ENCODE peak calls at places on chromosomes 7 and 10, in seven cellular contexts. S, J, C, V, Z, M and K are unnamed samples.

GRCh38 chr7:88835147-88835728 is 39.7 kb upstream of the TEX47 start:
- DNase-seq in S (peak), J (peak), C (peak), V (no peak), Z (peak), M (peak), K (no peak)

GRCh38 chr7:39288303-39288702 is 277.9 kb upstream of the YAE1 start:
- DNase-seq in S (no peak), J (no peak), C (no peak), V (no peak), Z (no peak), M (no peak), K (no peak)

GRCh38 chr7:142586611-142587010 is 162.7 kb upstream of the PRSS1 start:
- DNase-seq in S (no peak), J (no peak), C (no peak), V (no peak), Z (no peak), M (no peak), K (no peak)

GRCh38 chr10:29860159-29860558 is 199.2 kb downstream of the JCAD start:
- DNase-seq in S (no peak), J (no peak), C (peak), V (no peak), Z (peak), M (no peak), K (no peak)

GRCh38 chr10:95314519-95314918 is 23.7 kb upstream of the PDLIM1 start:
- DNase-seq in S (no peak), J (no peak), C (no peak), V (no peak), Z (no peak), M (no peak), K (no peak)

GRCh38 chr10:30510184-30510931 is 76.4 kb downstream of the MAP3K8 start:
- DNase-seq in S (peak), J (no peak), C (peak), V (peak), Z (peak), M (no peak), K (no peak)

GRCh38 chr7:137804819-137805218 is 42.0 kb downstream of the DGKI start:
- DNase-seq in S (no peak), J (no peak), C (peak), V (no peak), Z (peak), M (no peak), K (no peak)

GRCh38 chr7:116598846-116599245 is 73.2 kb upstream of the MET start:
- DNase-seq in S (no peak), J (no peak), C (no peak), V (no peak), Z (no peak), M (no peak), K (no peak)

GRCh38 chr10:6239213-6239991 is 36.7 kb downstream of the PFKFB3 start:
- DNase-seq in S (peak), J (no peak), C (peak), V (peak), Z (peak), M (peak), K (no peak)

GRCh38 chr10:95350830-95351228 is 60.0 kb upstream of the PDLIM1 start:
- DNase-seq in S (no peak), J (no peak), C (no peak), V (no peak), Z (no peak), M (no peak), K (no peak)

GRCh38 chr10:122911889-122912484 is 1.6 kb downstream of the FAM24A start:
- DNase-seq in S (peak), J (peak), C (peak), V (peak), Z (peak), M (no peak), K (peak)

GRCh38 chr7:81682873-81683272 is 87.0 kb downstream of the HGF start:
- DNase-seq in S (no peak), J (no peak), C (no peak), V (no peak), Z (peak), M (no peak), K (no peak)

GRCh38 chr7:81688622-81689411 is 81.0 kb downstream of the HGF start:
- DNase-seq in S (no peak), J (peak), C (no peak), V (no peak), Z (no peak), M (no peak), K (no peak)

GRCh38 chr7:81687062-81687461 is 82.8 kb downstream of the HGF start:
- DNase-seq in S (no peak), J (no peak), C (no peak), V (no peak), Z (no peak), M (no peak), K (no peak)

GRCh38 chr7:81684513-81685262 is 85.2 kb downstream of the HGF start:
- DNase-seq in S (peak), J (peak), C (peak), V (peak), Z (peak), M (peak), K (no peak)

GRCh38 chr7:81685263-81685868 is 84.5 kb downstream of the HGF start:
- DNase-seq in S (no peak), J (no peak), C (no peak), V (no peak), Z (no peak), M (no peak), K (no peak)
- H3K4me2 ChIP-seq in S (peak), J (no peak), C (peak), V (peak), Z (peak), M (peak), K (no peak)

GRCh38 chr10:21533577-21534475 is at the start of gene MLLT10:
- DNase-seq in S (peak), J (peak), C (peak), V (peak), Z (peak), M (peak), K (peak)

GRCh38 chr10:21535494-21535818 is 1.4 kb downstream of the MLLT10 start:
- DNase-seq in S (no peak), J (no peak), C (no peak), V (no peak), Z (peak), M (no peak), K (no peak)

GRCh38 chr10:21536874-21537273 is 2.8 kb downstream of the MLLT10 start:
- DNase-seq in S (no peak), J (no peak), C (no peak), V (no peak), Z (no peak), M (no peak), K (no peak)

GRCh38 chr10:21532694-21533576 is 1.1 kb upstream of the MLLT10 start:
- DNase-seq in S (no peak), J (peak), C (no peak), V (no peak), Z (peak), M (no peak), K (no peak)

GRCh38 chr10:21534611-21535493 is 820 bp downstream of the MLLT10 start:
- DNase-seq in S (peak), J (peak), C (no peak), V (peak), Z (peak), M (no peak), K (peak)
- TF ChIP-seq CTCF in S (no peak), J (no peak), C (no peak), V (peak), Z (no peak), M (no peak), K (no peak)

DNA sequence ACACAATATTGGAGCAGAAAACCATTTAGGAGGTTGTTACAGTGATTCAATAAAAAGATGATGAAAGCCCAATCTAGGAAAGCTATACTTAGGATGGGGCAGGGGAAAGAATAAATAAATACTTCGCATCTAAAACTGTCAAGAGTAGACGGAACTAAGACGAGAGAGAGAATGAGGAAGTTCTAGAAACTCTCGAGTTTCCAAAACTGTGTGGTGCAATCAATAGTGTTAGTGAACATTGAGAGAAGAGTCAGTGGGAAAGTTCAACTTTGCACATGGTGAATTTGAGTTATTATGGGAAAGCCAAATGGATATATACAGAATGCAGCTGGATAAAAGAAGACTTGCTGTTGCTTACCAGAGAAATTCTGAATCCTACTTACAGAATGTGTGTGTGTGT is 133.8 kb upstream of the MEOX2 start:
- DNase-seq in S (no peak), J (no peak), C (no peak), V (no peak), Z (no peak), M (no peak), K (no peak)
- H3K4me2 ChIP-seq in S (no peak), J (no peak), C (no peak), V (no peak), Z (no peak), M (no peak), K (no peak)

GRCh38 chr10:3067045-3067858 is at the start of gene PFKP:
- DNase-seq in S (peak), J (peak), C (no peak), V (no peak), Z (peak), M (no peak), K (peak)

GRCh38 chr10:3068968-3069737 is 1.8 kb downstream of the PFKP start:
- DNase-seq in S (peak), J (peak), C (no peak), V (no peak), Z (peak), M (no peak), K (no peak)

GRCh38 chr10:3069876-3070275 is 2.5 kb downstream of the PFKP start:
- DNase-seq in S (no peak), J (no peak), C (no peak), V (no peak), Z (no peak), M (no peak), K (no peak)

GRCh38 chr10:3067859-3068179 is 471 bp downstream of the PFKP start:
- DNase-seq in S (no peak), J (peak), C (no peak), V (no peak), Z (no peak), M (no peak), K (no peak)

DNA sequence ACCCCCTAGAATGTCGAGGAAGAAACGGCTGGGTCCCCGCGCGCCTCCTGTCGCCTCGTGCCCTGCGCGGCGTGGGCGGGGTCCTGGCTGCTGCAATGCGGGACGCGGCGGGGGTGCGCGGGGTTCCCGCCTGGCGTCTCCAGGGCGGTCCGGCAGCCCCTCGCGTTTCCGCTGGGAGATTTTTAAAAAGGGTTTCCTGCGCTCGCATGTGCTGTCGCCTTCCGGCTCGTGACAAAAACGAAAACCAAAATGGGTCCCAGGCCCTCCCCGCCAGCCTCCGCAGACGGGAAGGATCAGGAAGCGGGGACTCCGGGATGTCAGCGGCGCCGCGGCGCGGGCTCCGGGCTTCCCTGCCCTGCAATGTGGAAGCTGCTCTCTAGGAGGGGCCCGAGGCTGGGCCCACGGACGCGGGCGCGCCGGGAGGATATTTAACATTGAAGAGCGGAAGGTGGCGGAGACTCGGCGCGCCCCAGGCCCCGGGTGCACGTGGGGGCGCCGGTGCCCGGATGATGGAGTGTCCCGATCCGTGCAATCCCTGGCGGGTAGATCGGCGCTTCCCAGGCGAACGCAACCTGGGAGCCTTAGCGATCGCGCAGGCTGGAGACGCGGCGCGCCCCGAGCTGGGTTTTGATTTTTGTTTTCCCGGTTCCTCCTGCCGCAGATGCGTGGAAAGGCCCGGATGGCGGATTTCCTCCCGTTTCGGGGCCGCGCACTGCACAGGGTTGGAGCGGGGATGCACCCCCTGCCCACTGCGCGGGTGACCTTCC is 1.0 kb downstream of the PFKP start:
- DNase-seq in S (peak), J (peak), C (peak), V (no peak), Z (peak), M (no peak), K (no peak)
- TF ChIP-seq CTCF in S (peak), J (peak), C (no peak), V (no peak), Z (peak), M (no peak), K (no peak)

DNA sequence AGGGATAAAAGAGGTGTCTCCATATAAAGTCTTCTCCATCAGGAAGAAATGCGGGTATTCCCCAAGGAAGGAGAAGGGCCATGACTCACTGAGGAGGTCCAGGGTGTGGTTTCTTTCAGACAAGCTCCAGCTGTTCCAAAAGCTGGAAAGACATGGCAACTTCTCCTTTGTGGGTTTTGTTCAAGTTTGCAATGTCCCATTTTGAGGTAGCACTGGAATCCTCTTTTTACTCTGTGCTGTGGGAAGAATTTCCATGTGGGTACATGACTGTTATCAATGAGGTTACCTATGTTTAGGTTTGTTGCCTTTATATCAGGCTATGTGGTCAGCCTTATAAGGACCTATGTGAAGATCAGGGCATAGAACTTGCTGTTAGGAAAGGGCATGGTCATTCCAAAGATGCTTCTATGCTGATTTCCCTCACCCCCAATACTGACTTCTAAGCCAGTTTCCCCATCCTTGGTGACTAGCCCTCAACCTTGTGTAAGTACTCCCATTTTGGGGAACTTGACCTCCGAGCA is 697.4 kb downstream of the INHBA start:
- DNase-seq in S (no peak), J (no peak), C (peak), V (no peak), Z (peak), M (no peak), K (no peak)
- H3K4me2 ChIP-seq in S (no peak), J (no peak), C (peak), V (peak), Z (no peak), M (peak), K (no peak)

GRCh38 chr7:134686782-134687181 is 40.1 kb downstream of the BPGM start:
- DNase-seq in S (peak), J (no peak), C (no peak), V (peak), Z (peak), M (no peak), K (no peak)

GRCh38 chr7:134690614-134691504 is 44.2 kb downstream of the BPGM start:
- DNase-seq in S (no peak), J (no peak), C (peak), V (no peak), Z (peak), M (no peak), K (no peak)

GRCh38 chr7:134691820-134692705 is 45.4 kb downstream of the BPGM start:
- DNase-seq in S (peak), J (no peak), C (peak), V (no peak), Z (peak), M (no peak), K (no peak)

GRCh38 chr7:134693256-134693655 is 46.6 kb downstream of the BPGM start:
- DNase-seq in S (peak), J (no peak), C (peak), V (no peak), Z (peak), M (no peak), K (no peak)

GRCh38 chr7:134690016-134690415 is 43.4 kb downstream of the BPGM start:
- DNase-seq in S (peak), J (no peak), C (peak), V (no peak), Z (peak), M (no peak), K (no peak)
- TF ChIP-seq CTCF in S (peak), J (peak), C (peak), V (peak), Z (peak), M (peak), K (peak)

GRCh38 chr7:40720401-40720800 is 585.6 kb downstream of the SUGCT start:
- DNase-seq in S (no peak), J (no peak), C (peak), V (no peak), Z (peak), M (no peak), K (no peak)
- H3K4me2 ChIP-seq in S (no peak), J (no peak), C (no peak), V (no peak), Z (no peak), M (no peak), K (no peak)

DNA sequence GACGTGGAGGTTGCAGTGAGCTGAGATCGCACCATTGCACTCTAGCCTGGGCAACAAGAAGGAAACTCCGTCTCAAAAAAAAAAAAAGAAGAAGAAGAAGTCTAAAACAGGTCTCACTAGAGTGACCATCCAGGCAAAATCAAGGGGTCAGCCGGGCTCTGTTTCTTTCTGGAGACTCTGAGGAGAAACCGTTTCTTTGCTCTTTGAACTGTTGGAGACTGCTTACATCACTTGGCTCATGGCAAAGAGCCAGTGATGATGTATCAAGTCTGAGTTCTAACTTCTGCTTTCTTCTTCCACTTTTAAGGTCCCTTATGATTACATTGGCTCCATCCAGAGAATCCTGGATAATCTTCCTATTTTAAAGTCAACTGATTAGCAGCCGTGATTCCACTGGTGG is 306.8 kb downstream of the WDR11 start:
- DNase-seq in S (peak), J (no peak), C (peak), V (no peak), Z (peak), M (no peak), K (no peak)
- TF ChIP-seq CTCF in S (no peak), J (no peak), C (no peak), V (no peak), Z (no peak), M (no peak), K (no peak)

GRCh38 chr10:93615576-93615975 is 3.2 kb downstream of the PDE6C start:
- DNase-seq in S (no peak), J (no peak), C (no peak), V (no peak), Z (no peak), M (no peak), K (no peak)

GRCh38 chr10:93622942-93623341 is 10.6 kb downstream of the PDE6C start:
- DNase-seq in S (no peak), J (no peak), C (no peak), V (no peak), Z (no peak), M (no peak), K (no peak)

GRCh38 chr10:93616844-93617360 is 4.6 kb downstream of the PDE6C start:
- DNase-seq in S (no peak), J (no peak), C (no peak), V (no peak), Z (no peak), M (no peak), K (no peak)

DNA sequence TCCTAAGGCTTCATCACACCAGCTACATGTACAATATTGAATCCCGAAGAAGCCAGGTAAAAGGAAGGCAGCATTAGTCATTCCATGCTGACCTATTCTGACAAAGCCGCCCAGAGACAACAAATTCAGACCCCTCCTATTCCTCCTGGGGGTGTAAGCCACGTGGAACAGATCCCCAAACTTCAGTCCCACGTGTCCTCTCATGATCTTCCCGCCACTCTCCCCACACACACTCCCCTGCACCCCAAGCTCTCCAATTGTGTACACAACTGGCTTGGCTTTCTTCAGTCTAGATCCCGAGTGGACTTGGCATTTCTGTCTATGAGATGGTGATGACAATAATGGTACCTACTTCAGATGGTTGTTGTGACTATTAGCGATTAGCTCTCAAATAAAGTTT is 8.6 kb downstream of the PDE6C start:
- DNase-seq in S (no peak), J (no peak), C (no peak), V (no peak), Z (no peak), M (no peak), K (no peak)
- H3K4me2 ChIP-seq in S (no peak), J (no peak), C (no peak), V (no peak), Z (no peak), M (no peak), K (no peak)

GRCh38 chr10:77392236-77392721 is 245.3 kb downstream of the KCNMA1 start:
- DNase-seq in S (no peak), J (no peak), C (peak), V (peak), Z (peak), M (no peak), K (no peak)

GRCh38 chr10:77390481-77390891 is 247.1 kb downstream of the KCNMA1 start:
- DNase-seq in S (no peak), J (no peak), C (peak), V (no peak), Z (peak), M (no peak), K (no peak)

GRCh38 chr10:77393411-77393810 is 244.2 kb downstream of the KCNMA1 start:
- DNase-seq in S (no peak), J (no peak), C (no peak), V (no peak), Z (no peak), M (no peak), K (no peak)

GRCh38 chr10:77392851-77393250 is 244.8 kb downstream of the KCNMA1 start:
- DNase-seq in S (no peak), J (no peak), C (peak), V (peak), Z (peak), M (peak), K (no peak)

DNA sequence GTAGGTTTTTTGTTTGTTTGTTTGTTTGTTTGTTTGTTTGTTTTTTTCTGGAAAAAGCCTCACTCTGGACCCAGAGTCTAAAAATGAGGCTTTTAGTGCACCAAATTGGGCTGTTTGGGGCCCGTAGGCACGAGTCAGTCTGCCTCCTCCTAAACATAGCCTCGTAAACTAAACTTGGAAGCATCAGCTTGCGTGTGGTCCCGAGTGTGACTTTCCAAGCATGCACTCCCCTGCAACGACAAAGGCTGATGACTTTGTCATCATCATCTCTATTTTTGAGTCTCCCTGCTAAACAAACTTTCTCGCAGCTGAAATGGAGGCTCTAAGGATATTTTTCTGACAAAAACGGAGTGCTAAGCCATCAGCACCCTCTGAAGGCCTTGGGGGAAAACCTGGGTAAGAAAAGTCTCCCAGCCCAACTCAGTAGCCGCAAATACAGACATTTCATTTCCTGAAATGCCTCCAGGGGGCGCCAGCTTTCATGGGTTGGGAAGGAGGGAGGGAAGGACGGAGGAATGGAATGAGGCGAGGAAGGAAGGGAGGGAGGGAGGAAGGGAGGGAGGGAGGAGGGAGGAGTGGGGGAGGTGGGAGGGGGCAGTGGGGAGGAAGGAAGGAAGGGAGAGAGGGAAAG is 245.9 kb downstream of the KCNMA1 start:
- DNase-seq in S (peak), J (peak), C (peak), V (peak), Z (peak), M (peak), K (peak)
- TF ChIP-seq CTCF in S (peak), J (peak), C (peak), V (peak), Z (peak), M (peak), K (peak)